ENCODE peak calls at places on chromosomes 16 and 17, in five cellular contexts. One of them, this sample, is unnamed.

GRCh38 chr17:77361986-77362620 is 221.3 kb downstream of the SEC14L1 start:
- DNase-seq in NCI-H748 treated with DMSO at 0.1 percent for 48 hours: no peak
- DNase-seq in cerebellum: no peak
- DNase-seq in iris pigment epithelial cell: no peak
- DNase-seq in HL-60: no peak
- DNase-seq in this sample: no peak

GRCh38 chr16:17286443-17286842 is 184.3 kb downstream of the XYLT1 start:
- DNase-seq in NCI-H748 treated with DMSO at 0.1 percent for 48 hours: no peak
- DNase-seq in cerebellum: no peak
- DNase-seq in iris pigment epithelial cell: no peak
- DNase-seq in HL-60: no peak
- DNase-seq in this sample: no peak

GRCh38 chr17:13476722-13477121 is 125.0 kb downstream of the HS3ST3A1 start:
- DNase-seq in NCI-H748 treated with DMSO at 0.1 percent for 48 hours: no peak
- DNase-seq in cerebellum: no peak
- DNase-seq in iris pigment epithelial cell: peak
- DNase-seq in HL-60: no peak
- DNase-seq in this sample: peak

GRCh38 chr17:13337864-13338371 is 263.8 kb downstream of the HS3ST3A1 start:
- DNase-seq in NCI-H748 treated with DMSO at 0.1 percent for 48 hours: peak
- DNase-seq in cerebellum: peak
- DNase-seq in iris pigment epithelial cell: peak
- DNase-seq in HL-60: no peak
- DNase-seq in this sample: peak

GRCh38 chr16:72864130-72864833 is 183.6 kb downstream of the ZFHX3 start:
- DNase-seq in NCI-H748 treated with DMSO at 0.1 percent for 48 hours: no peak
- DNase-seq in cerebellum: no peak
- DNase-seq in iris pigment epithelial cell: no peak
- DNase-seq in HL-60: no peak
- DNase-seq in this sample: no peak

GRCh38 chr17:37720989-37721388 is 23.9 kb downstream of the HNF1B start:
- DNase-seq in NCI-H748 treated with DMSO at 0.1 percent for 48 hours: no peak
- DNase-seq in cerebellum: no peak
- DNase-seq in iris pigment epithelial cell: no peak
- DNase-seq in HL-60: no peak
- DNase-seq in this sample: no peak

GRCh38 chr16:11833951-11834695 is 17.2 kb downstream of the RSL1D1 start:
- DNase-seq in NCI-H748 treated with DMSO at 0.1 percent for 48 hours: no peak
- DNase-seq in cerebellum: no peak
- DNase-seq in iris pigment epithelial cell: peak
- DNase-seq in HL-60: peak
- DNase-seq in this sample: peak

GRCh38 chr17:35295686-35296085 is 52.8 kb downstream of the SLFN5 start:
- DNase-seq in NCI-H748 treated with DMSO at 0.1 percent for 48 hours: no peak
- DNase-seq in cerebellum: no peak
- DNase-seq in iris pigment epithelial cell: no peak
- DNase-seq in HL-60: no peak
- DNase-seq in this sample: no peak

GRCh38 chr16:57084257-57084770 is 8.1 kb upstream of the CPNE2 start:
- DNase-seq in NCI-H748 treated with DMSO at 0.1 percent for 48 hours: no peak
- DNase-seq in cerebellum: peak
- DNase-seq in iris pigment epithelial cell: peak
- DNase-seq in HL-60: peak
- DNase-seq in this sample: peak

GRCh38 chr17:80649200-80649644 is 104.6 kb downstream of the RPTOR start:
- DNase-seq in NCI-H748 treated with DMSO at 0.1 percent for 48 hours: no peak
- DNase-seq in cerebellum: peak
- DNase-seq in iris pigment epithelial cell: no peak
- DNase-seq in HL-60: no peak
- DNase-seq in this sample: no peak

GRCh38 chr17:64984776-64985521 is 65.7 kb upstream of the LRRC37A3 start:
- DNase-seq in NCI-H748 treated with DMSO at 0.1 percent for 48 hours: no peak
- DNase-seq in cerebellum: no peak
- DNase-seq in iris pigment epithelial cell: peak
- DNase-seq in HL-60: peak
- DNase-seq in this sample: peak

GRCh38 chr17:7440823-7441174 is 1.5 kb downstream of the FGF11 start:
- DNase-seq in NCI-H748 treated with DMSO at 0.1 percent for 48 hours: no peak
- DNase-seq in cerebellum: no peak
- DNase-seq in iris pigment epithelial cell: peak
- DNase-seq in HL-60: no peak
- DNase-seq in this sample: peak

GRCh38 chr17:7580631-7581554 is 1.5 kb downstream of the CD68 start:
- DNase-seq in NCI-H748 treated with DMSO at 0.1 percent for 48 hours: no peak
- DNase-seq in cerebellum: no peak
- DNase-seq in iris pigment epithelial cell: no peak
- DNase-seq in HL-60: no peak
- DNase-seq in this sample: no peak

GRCh38 chr17:79280822-79281572 is 206.4 kb downstream of the ENGASE start:
- DNase-seq in NCI-H748 treated with DMSO at 0.1 percent for 48 hours: no peak
- DNase-seq in cerebellum: peak
- DNase-seq in iris pigment epithelial cell: no peak
- DNase-seq in HL-60: no peak
- DNase-seq in this sample: no peak

GRCh38 chr16:27402964-27403600 is 1.1 kb downstream of the IL21R start:
- DNase-seq in NCI-H748 treated with DMSO at 0.1 percent for 48 hours: no peak
- DNase-seq in cerebellum: no peak
- DNase-seq in iris pigment epithelial cell: no peak
- DNase-seq in HL-60: no peak
- DNase-seq in this sample: no peak

GRCh38 chr16:27920391-27920891 is 143.1 kb downstream of the GSG1L start:
- DNase-seq in NCI-H748 treated with DMSO at 0.1 percent for 48 hours: peak
- DNase-seq in cerebellum: peak
- DNase-seq in iris pigment epithelial cell: peak
- DNase-seq in HL-60: no peak
- DNase-seq in this sample: no peak

GRCh38 chr17:31318298-31319190 is 2.9 kb downstream of the EVI2A start:
- DNase-seq in NCI-H748 treated with DMSO at 0.1 percent for 48 hours: no peak
- DNase-seq in cerebellum: peak
- DNase-seq in iris pigment epithelial cell: peak
- DNase-seq in HL-60: peak
- DNase-seq in this sample: peak

GRCh38 chr16:12951392-12951791 is 50.0 kb downstream of the SHISA9 start:
- DNase-seq in NCI-H748 treated with DMSO at 0.1 percent for 48 hours: peak
- DNase-seq in cerebellum: no peak
- DNase-seq in iris pigment epithelial cell: no peak
- DNase-seq in HL-60: no peak
- DNase-seq in this sample: no peak

This sample was measured in fibroblast of the aortic adventitia.